ENCODE peak calls at places on chromosomes 11 and 22, in four cellular contexts. X is EL, J is RWPE1, W is left ventricle myocardium inferior. C is an unnamed sample.

GRCh38 chr11:130718118-130718517 is 198.2 kb downstream of the SNX19 start:
- DNase-seq in W (no peak), X (no peak), J (no peak), C (no peak)

GRCh38 chr22:37607010-37607911 is 1.4 kb upstream of the GGA1 start:
- DNase-seq in W (peak), X (peak), J (peak), C (peak)

GRCh38 chr11:12251651-12252560 is 125.5 kb upstream of the PARVA start:
- DNase-seq in X (no peak), J (no peak), W (no peak), C (no peak)

GRCh38 chr11:83438438-83438837 is 152.3 kb upstream of the CCDC90B start:
- DNase-seq in J (no peak), W (no peak), X (no peak), C (no peak)

GRCh38 chr22:38494498-38494897 is 11.6 kb downstream of the DDX17 start:
- DNase-seq in J (no peak), W (no peak), X (peak), C (no peak)

GRCh38 chr11:69649576-69649900 is 8.6 kb downstream of the CCND1 start:
- DNase-seq in J (no peak), X (no peak), W (no peak), C (no peak)

GRCh38 chr22:19979712-19980493 is 36.7 kb downstream of the ARVCF start:
- DNase-seq in X (no peak), J (no peak), W (no peak), C (no peak)

GRCh38 chr11:64007160-64007628 is 21.0 kb downstream of the OTUB1 start:
- DNase-seq in J (no peak), W (no peak), X (peak), C (no peak)

GRCh38 chr22:36077261-36077660 is 48.6 kb upstream of the RBFOX2 start:
- DNase-seq in W (no peak), X (peak), J (no peak), C (peak)